ENCODE peak calls at places on chromosomes 16 and 17, in seven cellular contexts. U is IMR-90, K is H1, J is sigmoid colon, T is body of pancreas, C is ovary, F is stomach. Z is an unnamed sample.

GRCh38 chr17:10046786-10047609 is 141.9 kb upstream of the RCVRN start:
- DNase-seq in C (no peak), K (no peak), U (no peak), J (no peak), F (no peak), T (no peak), Z (no peak)

GRCh38 chr17:67441052-67441738 is 64.1 kb downstream of the PITPNC1 start:
- DNase-seq in U (peak; percentile 88), C (no peak), J (no peak), T (no peak), K (no peak), F (no peak), Z (peak; percentile 83)

GRCh38 chr16:55239723-55240122 is 84.3 kb upstream of the IRX6 start:
- DNase-seq in F (no peak), T (no peak), C (no peak), J (no peak), K (no peak), U (no peak), Z (no peak)

GRCh38 chr17:19973146-19973545 is 4.5 kb downstream of the AKAP10 start:
- DNase-seq in U (peak; percentile 10), C (no peak), K (no peak), T (no peak), J (no peak), F (no peak), Z (no peak)

GRCh38 chr17:79658811-79659207 is 48.0 kb upstream of the RBFOX3 start:
- DNase-seq in F (no peak), C (no peak), J (peak; percentile 88), U (peak; percentile 21), K (no peak), T (no peak), Z (no peak)

GRCh38 chr17:76506408-76507328 is 5.4 kb upstream of the RHBDF2 start:
- DNase-seq in F (peak; percentile 90), J (peak; percentile 90), K (peak; percentile 56), C (peak; percentile 88), T (peak; percentile 88), U (peak; percentile 54), Z (peak; percentile 97)

GRCh38 chr16:48617711-48618148 is 7.8 kb upstream of the N4BP1 start:
- DNase-seq in F (peak; percentile 36), T (peak; percentile 34), U (peak; percentile 63), J (peak; percentile 63), C (peak; percentile 35), K (no peak), Z (peak; percentile 83)

GRCh38 chr16:69187387-69187890 is 475 bp downstream of the SNTB2 start:
- DNase-seq in K (no peak), T (peak; percentile 61), C (peak; percentile 43), F (peak; percentile 60), U (no peak), J (peak; percentile 82), Z (no peak)

GRCh38 chr17:76398523-76399174 is 14.2 kb downstream of the SPHK1 start:
- DNase-seq in F (no peak), U (no peak), J (no peak), T (no peak), C (no peak), K (no peak), Z (no peak)

GRCh38 chr17:7004398-7005253 is 7.8 kb upstream of the RNASEK start:
- DNase-seq in K (no peak), T (no peak), U (peak; percentile 54), C (no peak), F (no peak), J (no peak), Z (no peak)

GRCh38 chr16:10669791-10670190 is 24.9 kb downstream of the TEKT5 start:
- DNase-seq in J (no peak), F (no peak), K (no peak), T (no peak), U (no peak), C (no peak), Z (no peak)

GRCh38 chr17:50036455-50037320 is 19.2 kb upstream of the ITGA3 start:
- DNase-seq in J (no peak), C (peak; percentile 14), K (no peak), F (no peak), T (no peak), U (no peak), Z (no peak)

GRCh38 chr16:57985204-57986121 is 14.5 kb upstream of the CNGB1 start:
- DNase-seq in F (no peak), J (peak; percentile 70), C (no peak), K (no peak), T (no peak), U (no peak), Z (no peak)

GRCh38 chr17:72004011-72004427 is 116.8 kb upstream of the SOX9 start:
- DNase-seq in K (no peak), T (no peak), C (no peak), U (no peak), F (no peak), J (no peak), Z (no peak)

GRCh38 chr16:85506358-85506911 is 106.7 kb upstream of the GSE1 start:
- DNase-seq in J (no peak), C (no peak), U (no peak), T (no peak), K (no peak), F (no peak), Z (no peak)

GRCh38 chr17:80826955-80827645 is 164.5 kb upstream of the CHMP6 start:
- DNase-seq in F (no peak), K (no peak), J (peak; percentile 81), C (no peak), U (peak; percentile 99), T (no peak), Z (peak; percentile 80)

GRCh38 chr16:15055141-15056053 is 477 bp downstream of the NTAN1 start:
- DNase-seq in C (peak; percentile 65), U (peak; percentile 23), K (no peak), T (peak; percentile 58), F (no peak), J (peak; percentile 82), Z (peak; percentile 93)

GRCh38 chr16:59737274-59737673 is 1003.2 kb upstream of the GOT2 start:
- DNase-seq in J (no peak), T (no peak), C (no peak), U (no peak), K (no peak), F (no peak), Z (no peak)
- H3K4me3 ChIP-seq in J (no peak overlapping the region), T (no peak overlapping the region), C (no peak overlapping the region), U (no peak overlapping the region), K (no peak overlapping the region), F (no peak overlapping the region), Z (no peak overlapping the region)

GRCh38 chr17:2453865-2454264 is 53.0 kb upstream of the MNT start:
- DNase-seq in J (no peak), K (no peak), U (no peak), F (no peak), T (no peak), C (no peak), Z (no peak)

GRCh38 chr17:2459917-2460271 is 51.8 kb downstream of the METTL16 start:
- DNase-seq in T (no peak), J (no peak), U (no peak), C (no peak), K (no peak), F (no peak), Z (no peak)

GRCh38 chr17:2456475-2456874 is 55.2 kb downstream of the METTL16 start:
- DNase-seq in C (no peak), F (no peak), U (no peak), T (no peak), K (no peak), J (no peak), Z (no peak)

GRCh38 chr17:2455956-2456355 is 55.1 kb upstream of the MNT start:
- DNase-seq in K (no peak), J (no peak), F (no peak), U (no peak), C (no peak), T (no peak), Z (no peak)

DNA sequence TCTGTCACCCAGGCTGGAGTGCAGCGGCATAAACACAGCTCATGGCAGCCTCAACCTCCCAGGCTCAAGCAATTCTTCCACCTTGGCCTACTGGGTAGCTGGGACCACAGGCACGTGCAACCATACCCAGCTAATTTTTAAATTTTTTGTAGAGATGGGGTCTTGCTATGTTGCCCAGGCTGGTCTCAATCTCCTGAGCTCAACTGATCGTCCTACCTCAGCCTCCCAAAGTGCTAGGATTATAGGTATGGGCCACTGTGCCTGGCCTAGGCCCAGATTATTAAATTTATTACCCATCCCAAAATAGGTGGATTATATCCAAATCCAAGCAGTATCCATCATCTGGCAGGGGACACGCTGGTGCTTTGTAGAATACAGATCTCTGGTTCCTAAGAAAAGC is 53.8 kb downstream of the METTL16 start:
- DNase-seq in F (no peak), T (no peak), U (no peak), C (no peak), J (no peak), K (no peak), Z (no peak)
- TF ChIP-seq POLR2A in F (no peak), T (no peak), U (no peak), C (no peak), J (no peak), K (no peak), Z (no peak)

DNA sequence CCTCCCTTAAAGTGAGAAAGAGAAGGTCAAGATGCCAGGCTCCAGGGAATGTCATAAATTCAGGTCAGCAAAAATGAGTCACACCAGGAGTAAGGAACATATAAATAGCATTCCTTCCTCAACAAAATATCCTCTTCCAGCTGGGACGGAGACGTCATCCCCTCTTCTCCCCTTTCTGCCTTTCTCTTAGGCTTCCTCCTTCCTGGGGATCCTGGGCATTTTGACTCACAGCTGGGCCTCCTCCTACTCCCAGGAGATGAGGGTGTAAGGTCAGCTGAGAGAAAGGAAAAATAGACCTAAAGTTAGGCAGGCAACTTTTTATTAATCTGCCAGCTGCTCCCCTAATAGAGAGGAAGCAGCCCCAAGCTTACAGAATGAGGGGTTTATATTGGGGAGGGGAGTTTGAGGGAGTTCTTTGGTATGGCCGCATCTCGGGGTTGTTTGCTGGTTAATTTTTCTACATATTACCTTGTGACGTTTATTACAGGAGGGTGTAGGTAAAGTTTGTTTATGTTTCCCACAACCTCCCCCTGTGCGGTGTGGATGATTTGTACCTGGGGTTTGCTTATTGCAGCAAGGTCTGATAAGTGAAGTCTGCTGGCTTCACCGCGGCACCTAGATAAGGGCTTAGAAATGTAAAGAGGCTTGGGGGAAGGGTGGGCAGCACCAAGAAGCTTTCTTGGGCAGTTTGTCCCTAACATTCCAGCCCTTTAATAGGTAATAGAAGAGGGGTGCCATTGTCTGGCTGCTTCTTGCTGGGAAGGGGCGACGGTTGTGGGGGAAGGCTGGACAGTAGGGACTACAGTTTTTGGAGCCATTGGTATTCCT is 7.1 kb upstream of the ZNF747 start:
- DNase-seq in T (no peak), C (no peak), U (peak; percentile 82), K (no peak), J (no peak), F (peak; percentile 80), Z (no peak)
- H3K4me3 ChIP-seq in T (no peak overlapping the region), C (no peak overlapping the region), U (no peak overlapping the region), K (no peak overlapping the region), J (no peak overlapping the region), F (no peak overlapping the region), Z (no peak overlapping the region)

DNA sequence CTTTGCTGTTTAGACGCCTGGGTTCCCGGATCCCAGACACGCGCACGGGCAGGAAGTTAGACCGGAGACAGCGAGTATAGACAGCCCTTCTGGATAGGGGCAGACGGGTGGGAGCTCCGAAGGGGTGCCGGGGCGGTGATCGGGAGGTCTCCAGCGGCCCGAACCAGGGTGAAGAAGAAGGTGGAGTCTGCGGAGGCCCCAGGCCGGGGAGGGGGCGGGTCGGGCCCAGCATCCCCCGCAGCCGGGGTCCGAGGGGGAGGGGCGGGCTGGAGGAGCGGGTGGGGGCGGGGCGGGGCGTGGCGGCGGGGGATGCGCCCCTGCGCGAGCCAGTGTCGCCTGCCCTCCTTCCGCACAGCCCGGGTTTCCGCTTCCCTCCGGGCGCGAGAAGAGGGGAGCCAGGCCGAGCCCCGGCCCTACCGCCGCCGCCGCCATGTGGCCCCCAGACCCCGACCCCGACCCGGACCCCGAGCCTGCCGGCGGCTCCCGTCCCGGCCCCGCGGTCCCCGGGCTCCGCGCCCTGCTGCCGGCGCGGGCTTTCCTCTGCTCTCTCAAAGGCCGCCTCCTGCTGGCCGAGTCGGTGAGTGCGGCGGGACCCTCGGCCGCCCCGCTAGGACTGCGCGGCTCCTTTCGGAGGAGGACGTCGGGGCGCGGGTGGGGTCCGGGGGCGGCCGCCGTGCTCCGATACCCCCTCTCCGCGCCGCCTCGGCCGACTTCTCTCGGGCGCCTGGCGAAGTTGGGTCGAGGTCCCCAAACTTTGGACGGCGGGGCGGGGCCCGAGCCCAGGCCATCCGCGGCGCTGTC is at the start of gene CMTM3:
- DNase-seq in K (no peak), F (peak; percentile 59), C (peak; percentile 76), J (peak; percentile 80), T (peak; percentile 56), U (peak; percentile 45), Z (peak; percentile 95)
- TF ChIP-seq POLR2A in K (peak; percentile 73), F (no peak), C (no peak), J (no peak), T (no peak), U (no peak), Z (no peak)

Z was measured in lower leg skin.